ENCODE peak calls at places on chromosomes 5 and 9, in nine cellular contexts. N is mucosa of gallbladder; T is omental fat pad; P is head of caudate nucleus; W is progenitor cell of endocrine pancreas; E is mesendoderm; R is astrocyte; J is stimulated activated CD4-positive, alpha-beta T cell treated with anti-CD3 and anti-CD28 coated beads, Interleukin-1b, Interleukin-23, amount 100 ng/mL, for 4 hours; A is stomach. C is an unnamed sample.

GRCh38 chr5:178230879-178231735 is 1.5 kb downstream of the PHYKPL start:
- DNase-seq in W (no peak), A (no peak), R (peak), E (no peak), J (no peak), T (no peak), P (no peak), N (no peak), C (no peak)

GRCh38 chr5:142830241-142831018 is 60.3 kb downstream of the ARHGAP26 start:
- DNase-seq in E (no peak), A (no peak), W (no peak), N (no peak), P (no peak), T (no peak), J (no peak), R (peak), C (no peak)

GRCh38 chr9:105264380-105264779 is 19.9 kb downstream of the SLC44A1 start:
- DNase-seq in A (no peak), R (no peak), T (no peak), W (no peak), N (no peak), J (no peak), E (peak), P (no peak), C (no peak)

GRCh38 chr5:154092356-154092755 is 53.6 kb downstream of the MFAP3 start:
- DNase-seq in T (no peak), A (no peak), W (no peak), J (no peak), R (peak), N (no peak), E (peak), P (no peak), C (no peak)

GRCh38 chr9:109799141-109799540 is 19.1 kb downstream of the PALM2AKAP2 start:
- DNase-seq in P (no peak), R (no peak), A (no peak), J (no peak), T (no peak), W (no peak), E (no peak), N (no peak), C (no peak)

GRCh38 chr9:15813076-15813475 is 260.2 kb downstream of the CCDC171 start:
- DNase-seq in E (no peak), W (no peak), R (no peak), P (no peak), A (no peak), T (no peak), N (no peak), J (no peak), C (no peak)

GRCh38 chr5:174491265-174491664 is 233.1 kb upstream of the MSX2 start:
- DNase-seq in P (no peak), N (no peak), R (no peak), A (no peak), J (no peak), E (no peak), W (no peak), T (no peak), C (no peak)

GRCh38 chr5:82793808-82794419 is 283.3 kb downstream of the TMEM167A start:
- DNase-seq in W (no peak), N (peak), P (no peak), R (no peak), A (peak), T (no peak), E (peak), J (no peak), C (no peak)

GRCh38 chr9:73229543-73229942 is 77.9 kb downstream of the ANXA1 start:
- DNase-seq in R (no peak), J (no peak), N (no peak), A (no peak), P (no peak), W (no peak), E (no peak), T (no peak), C (no peak)

GRCh38 chr9:2015581-2016410 is 649 bp downstream of the SMARCA2 start:
- DNase-seq in E (peak), N (peak), W (peak), A (peak), P (peak), T (peak), R (peak), J (peak), C (peak)

GRCh38 chr9:129751841-129752801 is 721 bp downstream of the PTGES start:
- DNase-seq in A (peak), J (no peak), P (no peak), W (no peak), E (no peak), T (no peak), N (peak), R (no peak), C (no peak)

GRCh38 chr5:15388856-15389255 is 111.1 kb upstream of the FBXL7 start:
- DNase-seq in J (no peak), N (no peak), A (no peak), R (no peak), E (no peak), W (no peak), P (no peak), T (no peak), C (no peak)

GRCh38 chr5:141840826-141841360 is 37.3 kb downstream of the PCDH1 start:
- DNase-seq in J (no peak), A (no peak), E (no peak), N (no peak), T (no peak), P (no peak), W (no peak), R (no peak), C (no peak)

GRCh38 chr9:114694719-114695269 is 12.8 kb upstream of the TEX48 start:
- DNase-seq in R (no peak), N (no peak), P (no peak), T (no peak), J (no peak), A (no peak), E (no peak), W (no peak), C (no peak)

GRCh38 chr9:70954126-70954525 is 167.3 kb downstream of the TRPM3 start:
- DNase-seq in N (no peak), A (no peak), T (no peak), E (peak), R (peak), W (no peak), J (no peak), P (no peak), C (no peak)

GRCh38 chr9:137076636-137077009 is 694 bp upstream of the UAP1L1 start:
- DNase-seq in P (no peak), E (no peak), A (no peak), W (no peak), T (no peak), R (no peak), J (no peak), N (no peak), C (no peak)

GRCh38 chr9:5389109-5389732 is 48.5 kb downstream of the PLGRKT start:
- DNase-seq in A (no peak), T (no peak), J (no peak), N (no peak), R (peak), W (no peak), P (no peak), E (no peak), C (no peak)

GRCh38 chr9:38697901-38698300 is 22.0 kb downstream of the FAM240B start:
- DNase-seq in T (no peak), E (no peak), W (no peak), A (no peak), R (no peak), J (no peak), P (no peak), N (no peak), C (no peak)

C was measured in NCI-H1048.